ENCODE peak calls at places on chromosome 4, in five cellular contexts. K, M, Q, F and N are unnamed samples.

GRCh38 chr4:72629540-72629939 is 60.5 kb upstream of the ADAMTS3 start:
- DNase-seq in K (no peak), M (no peak), Q (no peak), F (no peak), N (peak; percentile 33)

GRCh38 chr4:73917081-73917501 is 47.9 kb downstream of the CXCL1 start:
- DNase-seq in K (peak; percentile 25), M (no peak), Q (no peak), F (no peak), N (peak; percentile 96)

GRCh38 chr4:69860007-69860406 is at the start of gene SULT1E1:
- DNase-seq in K (no peak), M (no peak), Q (peak; percentile 2), F (no peak), N (no peak)

GRCh38 chr4:186472948-186473347 is 82.4 kb downstream of the MTNR1A start:
- DNase-seq in K (peak; percentile 26), M (peak; percentile 41), Q (peak; percentile 52), F (peak; percentile 39), N (peak; percentile 47)

GRCh38 chr4:105050896-105051295 is 95.8 kb upstream of the TET2 start:
- DNase-seq in K (no peak), M (no peak), Q (no peak), F (no peak), N (peak; percentile 23)

GRCh38 chr4:188262464-188262863 is 123.2 kb downstream of the TRIML1 start:
- DNase-seq in K (no peak), M (no peak), Q (no peak), F (no peak), N (no peak)

GRCh38 chr4:37008199-37008598 is 236.3 kb upstream of the NWD2 start:
- DNase-seq in K (peak; percentile 71), M (no peak), Q (no peak), F (no peak), N (no peak)

GRCh38 chr4:182881928-182882327 is 35.3 kb downstream of the DCTD start:
- DNase-seq in K (no peak), M (no peak), Q (no peak), F (no peak), N (no peak)

GRCh38 chr4:111064342-111064993 is 441.6 kb upstream of the PITX2 start:
- DNase-seq in K (no peak), M (peak; percentile 93), Q (peak; percentile 22), F (no peak), N (peak; percentile 98)

GRCh38 chr4:146134761-146135160 is 40.8 kb upstream of the LSM6 start:
- DNase-seq in K (no peak), M (no peak), Q (no peak), F (peak; percentile 18), N (no peak)

GRCh38 chr4:179843370-179843769 is 2399.8 kb upstream of the TENM3 start:
- DNase-seq in K (no peak), M (no peak), Q (peak; percentile 4), F (peak; percentile 66), N (no peak)

GRCh38 chr4:4855293-4856070 is 4.0 kb upstream of the MSX1 start:
- DNase-seq in K (no peak), M (no peak), Q (peak; percentile 36), F (peak; percentile 49), N (no peak)

GRCh38 chr4:4853921-4854648 is 5.4 kb upstream of the MSX1 start:
- DNase-seq in K (no peak), M (no peak), Q (no peak), F (no peak), N (no peak)

GRCh38 chr4:4856071-4857000 is 3.1 kb upstream of the MSX1 start:
- DNase-seq in K (peak; percentile 54), M (no peak), Q (peak; percentile 69), F (peak; percentile 75), N (peak; percentile 55)

GRCh38 chr4:4853371-4853823 is 6.1 kb upstream of the MSX1 start:
- DNase-seq in K (no peak), M (no peak), Q (peak; percentile 26), F (peak; percentile 25), N (peak; percentile 50)

GRCh38 chr4:4854649-4855292 is 4.7 kb upstream of the MSX1 start:
- DNase-seq in K (no peak), M (no peak), Q (peak; percentile 36), F (peak; percentile 71), N (no peak)
- TF ChIP-seq EZH2 in K (no peak), M (no peak), Q (peak; percentile 61), F (peak; percentile 17), N (no peak)

DNA sequence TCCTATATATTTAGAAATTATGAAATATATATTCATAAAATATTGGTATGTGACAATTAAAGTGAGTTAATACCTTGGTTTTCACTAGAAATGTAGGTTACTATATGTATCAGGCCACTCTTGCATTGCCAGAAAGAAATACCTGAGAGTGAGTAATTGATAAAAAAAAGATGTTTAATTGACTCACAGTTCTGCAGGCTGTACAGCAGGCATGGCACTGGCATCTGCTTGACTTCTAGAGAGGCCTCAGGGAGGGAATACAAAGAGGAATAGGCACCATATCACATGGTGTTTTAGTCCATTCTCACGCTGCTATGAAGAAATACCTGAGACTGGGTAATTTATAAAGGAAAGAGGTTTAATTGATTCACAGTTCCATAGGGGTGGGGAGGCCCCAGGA is 1560.6 kb downstream of the STIM2 start:
- DNase-seq in K (no peak), M (no peak), Q (no peak), F (no peak), N (peak; percentile 37)
- TF ChIP-seq EZH2phosphoT487 in K (no peak), M (no peak), Q (no peak), F (no peak), N (no peak)

GRCh38 chr4:108170729-108171540 is 2.2 kb upstream of the LEF1 start:
- DNase-seq in K (no peak), M (no peak), Q (peak; percentile 76), F (peak; percentile 70), N (no peak)

GRCh38 chr4:108172780-108173598 is 4.3 kb upstream of the LEF1 start:
- DNase-seq in K (peak; percentile 82), M (no peak), Q (peak; percentile 58), F (peak; percentile 77), N (peak; percentile 38)

GRCh38 chr4:108173599-108174057 is 4.9 kb upstream of the LEF1 start:
- DNase-seq in K (no peak), M (no peak), Q (no peak), F (no peak), N (no peak)

GRCh38 chr4:108172231-108172779 is 3.6 kb upstream of the LEF1 start:
- DNase-seq in K (peak; percentile 76), M (no peak), Q (peak; percentile 33), F (peak; percentile 72), N (peak; percentile 18)

DNA sequence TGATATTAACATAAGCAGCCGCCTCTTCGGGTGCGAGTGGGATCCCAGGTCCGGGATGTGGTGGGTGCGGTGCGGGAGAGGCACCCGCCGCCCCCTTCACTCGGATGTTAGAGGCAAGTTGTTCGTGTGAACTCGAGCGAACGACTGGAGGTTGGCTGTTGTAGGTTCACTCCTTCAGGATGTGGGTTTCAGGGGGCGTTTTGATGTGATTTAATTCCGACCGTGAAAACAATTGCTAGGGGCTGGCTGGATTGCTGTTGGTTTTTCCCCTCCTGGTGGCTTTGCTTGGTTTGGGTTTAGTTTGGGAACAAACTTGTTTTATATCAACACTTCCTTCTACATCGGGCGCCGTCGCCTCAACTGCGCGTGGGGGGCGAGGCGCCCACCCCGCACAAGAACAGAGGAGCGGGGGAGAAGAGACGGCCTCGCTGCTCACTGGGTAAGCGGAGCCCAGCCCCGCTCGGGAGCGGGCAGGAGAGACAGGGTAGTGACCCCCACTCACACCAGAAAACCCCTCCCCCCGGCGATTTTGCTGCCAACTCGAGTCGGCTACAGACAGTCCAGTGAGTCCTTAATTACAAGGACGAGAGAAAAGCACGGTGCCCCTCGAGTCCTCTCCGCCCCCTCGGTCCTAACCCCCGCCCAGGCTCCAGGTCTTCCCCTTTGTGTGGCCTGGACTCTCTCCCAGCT is 3.0 kb upstream of the LEF1 start:
- DNase-seq in K (no peak), M (no peak), Q (peak; percentile 62), F (peak; percentile 65), N (no peak)
- TF ChIP-seq EZH2 in K (peak; percentile 72), M (no peak), Q (peak; percentile 8), F (peak; percentile 9), N (no peak)

DNA sequence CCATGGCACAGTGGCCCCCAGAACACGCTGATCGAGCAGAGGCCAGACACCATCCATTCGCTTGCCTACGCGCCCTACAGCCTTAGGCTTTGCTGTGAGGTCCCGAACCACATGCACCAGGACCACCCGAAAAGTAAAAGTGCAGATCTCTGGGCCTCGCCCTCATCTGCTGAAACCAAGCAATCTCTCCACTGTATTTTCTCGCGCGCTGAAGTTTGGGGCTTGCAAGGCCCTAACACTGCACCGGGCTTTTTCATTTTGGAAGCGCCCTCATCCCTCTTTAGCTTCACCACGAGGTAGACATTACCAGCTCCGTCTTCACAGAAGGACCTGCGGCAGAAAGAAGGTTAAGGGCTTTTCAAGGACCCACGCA is 21.2 kb downstream of the NKX3-2 start:
- DNase-seq in K (no peak), M (no peak), Q (no peak), F (no peak), N (no peak)
- TF ChIP-seq EZH2phosphoT487 in K (no peak), M (no peak), Q (peak; percentile 86), F (no peak), N (no peak)

DNA sequence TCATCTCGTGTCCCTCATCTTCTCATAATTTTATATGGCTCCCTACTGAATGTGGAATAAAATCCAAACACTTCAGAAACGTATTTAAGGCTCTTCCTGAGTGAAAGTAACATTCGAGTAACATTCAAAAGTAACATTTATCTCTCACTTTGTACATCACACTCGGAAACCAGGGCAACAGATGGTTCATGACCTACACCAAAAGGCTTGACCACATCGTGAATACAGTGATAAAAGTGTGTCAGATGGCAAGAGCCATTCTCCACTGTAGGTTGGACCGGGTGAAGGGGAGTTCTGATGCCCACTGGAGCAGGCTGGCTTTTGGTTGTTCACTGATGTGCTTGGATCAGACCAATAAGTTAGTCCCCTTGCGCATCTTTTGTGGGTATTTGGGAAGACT is 5.6 kb upstream of the LIMCH1 start:
- DNase-seq in K (no peak), M (no peak), Q (no peak), F (no peak), N (no peak)
- TF ChIP-seq EZH2 in K (no peak), M (no peak), Q (no peak), F (no peak), N (no peak)

GRCh38 chr4:2809610-2810180 is 16.8 kb downstream of the SH3BP2 start:
- DNase-seq in K (no peak), M (no peak), Q (no peak), F (no peak), N (no peak)
- TF ChIP-seq EZH2phosphoT487 in K (no peak), M (no peak), Q (no peak), F (no peak), N (no peak)